ENCODE peak calls at places on chromosomes 2 and 18, in seven cellular contexts. A, E, Y, S, M, G and N are unnamed samples.

GRCh38 chr2:196502413-196502812 is 137.1 kb upstream of the CCDC150 start:
- DNase-seq in A (no peak), E (no peak), Y (no peak), S (no peak), M (no peak), G (no peak), N (no peak)

GRCh38 chr2:43169987-43170732 is 56.2 kb downstream of the ZFP36L2 start:
- DNase-seq in A (no peak), E (no peak), Y (peak), S (peak), M (no peak), G (no peak), N (peak)

GRCh38 chr2:241848761-241849615 is 9.7 kb downstream of the PDCD1 start:
- DNase-seq in A (no peak), E (no peak), Y (peak), S (no peak), M (no peak), G (no peak), N (peak)

GRCh38 chr2:43154685-43155084 is 71.7 kb downstream of the ZFP36L2 start:
- DNase-seq in A (no peak), E (peak), Y (no peak), S (no peak), M (no peak), G (no peak), N (no peak)

GRCh38 chr2:218079943-218080913 is 11.2 kb downstream of the RUFY4 start:
- DNase-seq in A (no peak), E (no peak), Y (no peak), S (no peak), M (no peak), G (no peak), N (no peak)

GRCh38 chr2:187853413-187853812 is 299.2 kb upstream of the TFPI start:
- DNase-seq in A (no peak), E (no peak), Y (no peak), S (no peak), M (no peak), G (no peak), N (no peak)

GRCh38 chr18:10727477-10727876 is 201.7 kb downstream of the NAPG start:
- DNase-seq in A (peak), E (no peak), Y (no peak), S (no peak), M (no peak), G (no peak), N (no peak)

GRCh38 chr2:200306969-200307811 is 697 bp downstream of the SPATS2L start:
- DNase-seq in A (peak), E (peak), Y (peak), S (peak), M (peak), G (peak), N (peak)

GRCh38 chr18:12327510-12328178 is 19.6 kb downstream of the TUBB6 start:
- DNase-seq in A (peak), E (peak), Y (peak), S (peak), M (peak), G (peak), N (peak)

GRCh38 chr2:194883711-194884110 is 773.3 kb upstream of the SLC39A10 start:
- DNase-seq in A (no peak), E (no peak), Y (no peak), S (no peak), M (no peak), G (no peak), N (no peak)

GRCh38 chr2:45610281-45611019 is 617 bp downstream of the SRBD1 start:
- DNase-seq in A (peak), E (peak), Y (peak), S (peak), M (peak), G (peak), N (peak)

GRCh38 chr18:43661570-43661969 is 384.3 kb upstream of the SYT4 start:
- DNase-seq in A (peak), E (peak), Y (no peak), S (peak), M (no peak), G (no peak), N (no peak)
- TF ChIP-seq CTCF in A (peak), E (peak), Y (no peak), S (peak), M (peak), G (no peak), N (no peak)

GRCh38 chr2:48309900-48310299 is 220.1 kb upstream of the STON1 start:
- DNase-seq in A (no peak), E (no peak), Y (no peak), S (no peak), M (no peak), G (no peak), N (no peak)

GRCh38 chr2:48315847-48316194 is 214.1 kb upstream of the STON1 start:
- DNase-seq in A (no peak), E (peak), Y (peak), S (peak), M (no peak), G (no peak), N (no peak)

GRCh38 chr2:48310581-48310980 is 219.4 kb upstream of the STON1 start:
- DNase-seq in A (no peak), E (no peak), Y (no peak), S (no peak), M (no peak), G (no peak), N (no peak)

GRCh38 chr2:48312126-48312525 is 217.8 kb upstream of the STON1 start:
- DNase-seq in A (no peak), E (peak), Y (no peak), S (no peak), M (no peak), G (no peak), N (no peak)

DNA sequence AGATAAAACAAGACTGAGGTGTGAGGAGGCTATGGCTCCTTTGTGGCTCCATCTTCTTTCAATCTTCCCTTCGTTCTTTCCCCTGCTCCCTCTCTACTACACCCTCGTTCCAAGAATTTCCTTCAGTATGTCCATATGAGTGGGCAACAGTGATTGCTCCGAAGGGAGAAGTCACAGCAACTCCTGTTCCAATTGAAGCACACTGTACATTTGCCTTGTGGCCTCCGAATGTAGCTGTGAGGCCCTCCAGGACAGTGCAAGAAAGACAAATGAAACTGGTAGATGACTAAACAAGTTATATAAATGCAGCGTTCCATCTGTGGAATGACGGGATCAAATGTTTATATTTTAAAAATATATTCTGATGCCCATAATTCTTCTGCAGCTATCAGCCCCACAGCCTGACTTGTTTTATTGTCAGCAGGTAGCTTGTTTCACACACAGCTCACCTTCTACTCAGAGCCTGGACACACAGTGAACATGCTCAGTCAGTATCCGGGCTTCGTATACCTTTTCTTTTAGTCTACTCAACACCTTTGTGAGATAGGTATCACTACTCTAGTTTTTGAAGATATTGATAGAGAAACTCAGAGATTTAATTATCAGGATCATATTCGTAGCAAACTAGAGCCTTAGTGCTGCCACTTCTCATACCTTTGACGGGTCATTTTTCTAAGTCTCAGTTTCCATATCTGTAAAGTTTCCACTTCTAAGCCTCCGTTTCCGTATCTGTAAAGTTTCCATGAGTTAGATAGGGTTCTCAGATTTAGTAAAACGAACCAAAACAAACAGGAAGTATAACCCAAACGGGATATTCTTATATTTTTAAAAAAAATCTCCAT is 216.7 kb upstream of the STON1 start:
- DNase-seq in A (no peak), E (no peak), Y (no peak), S (no peak), M (no peak), G (no peak), N (no peak)
- H3K4me3 ChIP-seq in A (peak), E (no peak), Y (peak), S (peak), M (peak), G (peak), N (no peak)

DNA sequence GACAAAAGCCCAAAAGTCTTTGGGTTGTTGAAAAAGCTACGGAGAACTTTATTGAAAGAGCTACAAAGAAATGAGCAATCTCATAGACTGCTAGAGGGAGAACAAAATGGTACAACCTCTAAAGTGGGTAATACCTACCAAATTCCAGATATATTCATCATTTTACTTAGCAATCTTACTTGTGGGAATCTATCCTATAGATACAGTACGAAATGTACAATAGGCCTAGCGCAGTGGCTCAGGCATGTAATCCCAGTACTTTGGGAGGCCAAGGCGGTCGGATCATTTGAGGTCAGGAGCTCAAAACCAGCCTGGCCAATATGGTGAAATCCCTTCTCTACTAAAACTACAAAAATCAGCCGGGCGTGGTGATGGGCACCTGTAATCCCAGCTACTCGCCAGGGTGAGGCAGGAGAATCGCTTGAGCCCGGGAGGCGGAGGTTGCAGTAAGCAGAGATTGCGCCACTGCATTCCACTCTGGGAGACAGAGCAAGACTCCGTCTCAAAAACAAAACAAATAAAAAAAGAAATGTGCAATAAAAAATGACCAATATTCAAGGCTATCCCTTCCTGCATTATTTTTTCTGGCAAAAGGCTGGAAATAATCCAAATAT is 10.1 kb downstream of the EXOC6B start:
- DNase-seq in A (no peak), E (peak), Y (no peak), S (no peak), M (no peak), G (no peak), N (no peak)
- TF ChIP-seq CTCF in A (no peak), E (peak), Y (no peak), S (no peak), M (no peak), G (no peak), N (no peak)

GRCh38 chr2:172554352-172555271 is 1.3 kb upstream of the PDK1 start:
- DNase-seq in A (no peak), E (no peak), Y (no peak), S (no peak), M (no peak), G (no peak), N (no peak)
- H3K4me3 ChIP-seq in A (peak), E (peak), Y (no peak), S (no peak), M (peak), G (peak), N (peak)

DNA sequence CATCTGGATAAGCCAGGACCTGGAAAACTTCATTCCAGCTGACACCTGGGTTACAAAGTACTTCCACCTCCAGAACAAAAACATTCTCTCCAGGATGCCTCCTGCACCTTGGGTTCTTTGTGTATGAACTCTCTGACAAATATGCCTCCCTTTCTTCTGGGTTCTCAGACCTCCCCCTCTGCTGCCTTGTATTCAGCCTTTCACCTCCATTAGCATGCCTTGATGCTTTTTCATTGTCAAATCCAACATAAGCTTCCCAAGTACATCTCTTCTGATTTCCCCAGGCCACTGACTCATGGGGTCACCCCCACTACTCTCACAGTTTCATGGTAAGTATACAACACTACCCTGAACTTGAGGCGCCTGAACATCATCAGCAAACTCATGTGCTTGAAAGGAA is 32.7 kb upstream of the MRPS9 start:
- DNase-seq in A (no peak), E (peak), Y (no peak), S (no peak), M (no peak), G (no peak), N (no peak)
- TF ChIP-seq CTCF in A (no peak), E (no peak), Y (no peak), S (no peak), M (no peak), G (no peak), N (no peak)

GRCh38 chr18:47830772-47831171 is 99.7 kb downstream of the SMAD2 start:
- DNase-seq in A (no peak), E (no peak), Y (no peak), S (no peak), M (no peak), G (no peak), N (no peak)
- H3K4me3 ChIP-seq in A (no peak), E (no peak), Y (no peak), S (no peak), M (no peak), G (no peak), N (no peak)

DNA sequence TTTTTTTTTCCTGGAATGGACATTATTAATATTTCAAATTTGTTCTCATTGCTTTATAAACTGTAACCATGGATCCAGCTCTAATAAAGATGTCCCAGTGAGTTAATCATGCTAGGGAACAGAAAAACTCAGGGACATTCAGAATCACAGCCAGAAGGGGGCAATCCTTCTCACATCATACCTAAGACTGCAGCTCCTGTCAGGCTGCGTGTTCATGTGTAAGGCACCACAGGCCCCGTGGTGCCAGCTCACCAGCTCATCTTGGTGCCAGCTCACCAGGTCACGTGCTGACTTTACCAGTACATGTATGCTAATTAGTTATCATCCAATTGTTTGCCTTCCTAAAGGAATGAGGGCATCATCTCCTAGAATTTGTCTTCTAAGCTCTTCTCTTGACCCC is 84.7 kb upstream of the NEDD4L start:
- DNase-seq in A (peak), E (peak), Y (no peak), S (peak), M (peak), G (no peak), N (peak)
- TF ChIP-seq CTCF in A (peak), E (peak), Y (no peak), S (peak), M (peak), G (no peak), N (no peak)